ENCODE peak calls at places on chromosomes 6 and 20, in six cellular contexts. O is AG08396, T is SW 1271, N is NCI-H1417 treated with DMSO at 0.1 percent for 48 hours, Z is PC-9, W is RWPE1. A is an unnamed sample.

GRCh38 chr6:152669894-152670293 is 27.8 kb upstream of the MYCT1 start:
- DNase-seq in O (peak; percentile 10), N (no peak), Z (no peak), T (no peak), W (peak; percentile 23), A (no peak)

GRCh38 chr20:62011403-62011791 is 54.3 kb downstream of the TAF4 start:
- DNase-seq in O (no peak), Z (no peak), N (no peak), W (peak; percentile 28), T (no peak), A (peak; percentile 8)

GRCh38 chr6:168130683-168131371 is 51.8 kb upstream of the FRMD1 start:
- DNase-seq in Z (no peak), W (no peak), N (no peak), O (no peak), T (no peak), A (no peak)

GRCh38 chr20:40632346-40632976 is 56.6 kb downstream of the MAFB start:
- DNase-seq in N (no peak), Z (no peak), O (no peak), T (no peak), W (no peak), A (no peak)

GRCh38 chr20:53894707-53895384 is 175.5 kb downstream of the BCAS1 start:
- DNase-seq in Z (no peak), W (no peak), T (no peak), N (no peak), O (no peak), A (no peak)

GRCh38 chr6:27312146-27312949 is at the start of gene POM121L2:
- DNase-seq in N (peak; percentile 24), O (peak; percentile 48), W (peak; percentile 77), Z (peak; percentile 87), T (no peak), A (peak; percentile 84)

GRCh38 chr6:43391448-43392031 is 22.1 kb upstream of the ZNF318 start:
- DNase-seq in W (no peak), T (no peak), O (no peak), Z (no peak), N (no peak), A (no peak)

GRCh38 chr6:99241905-99242534 is 107.5 kb downstream of the FAXC start:
- DNase-seq in W (peak; percentile 20), N (no peak), T (no peak), Z (peak; percentile 17), O (no peak), A (peak; percentile 45)

GRCh38 chr6:132995432-132995831 is 181.1 kb downstream of the RPS12 start:
- DNase-seq in N (no peak), T (no peak), O (peak; percentile 5), W (no peak), Z (no peak), A (no peak)

GRCh38 chr6:156989159-156989806 is 212.1 kb downstream of the ARID1B start:
- DNase-seq in O (no peak), W (no peak), T (no peak), Z (no peak), N (no peak), A (no peak)

GRCh38 chr20:49586967-49587587 is 19.1 kb upstream of the PTGIS start:
- DNase-seq in O (no peak), Z (no peak), N (no peak), T (no peak), W (no peak), A (no peak)

GRCh38 chr6:164195605-164196004 is 781.1 kb downstream of the QKI start:
- DNase-seq in Z (no peak), O (no peak), W (no peak), N (no peak), T (no peak), A (no peak)

GRCh38 chr6:43070028-43070632 is 6.0 kb upstream of the PTK7 start:
- DNase-seq in Z (peak; percentile 23), T (no peak), N (no peak), W (peak; percentile 63), O (peak; percentile 80), A (peak; percentile 70)

GRCh38 chr6:34381086-34381485 is 11.4 kb downstream of the NUDT3 start:
- DNase-seq in O (no peak), T (no peak), Z (no peak), W (no peak), N (no peak), A (no peak)

GRCh38 chr20:36493801-36494114 is 47.6 kb upstream of the MYL9 start:
- DNase-seq in Z (no peak), N (no peak), O (peak; percentile 86), W (no peak), T (no peak), A (no peak)

GRCh38 chr20:36575066-36575743 is 1.8 kb downstream of the TGIF2 start:
- DNase-seq in N (no peak), W (peak; percentile 66), Z (peak; percentile 73), O (peak; percentile 66), T (no peak), A (no peak)

GRCh38 chr20:53138454-53139291 is 166.5 kb downstream of the TSHZ2 start:
- DNase-seq in O (no peak), N (no peak), W (no peak), T (no peak), Z (no peak), A (no peak)

GRCh38 chr6:16135078-16135477 is 6.2 kb downstream of the MYLIP start:
- DNase-seq in O (no peak), T (no peak), Z (no peak), W (no peak), N (no peak), A (no peak)

GRCh38 chr20:59064214-59064722 is 21.7 kb upstream of the PRELID3B start:
- DNase-seq in Z (no peak), O (no peak), W (no peak), N (peak; percentile 87), T (no peak), A (no peak)

GRCh38 chr6:46510656-46511055 is 19.4 kb upstream of the RCAN2 start:
- DNase-seq in Z (no peak), O (peak; percentile 36), W (no peak), N (no peak), T (no peak), A (no peak)

GRCh38 chr6:135503703-135504475 is 6.3 kb upstream of the AHI1 start:
- DNase-seq in O (no peak), W (no peak), T (no peak), Z (no peak), N (no peak), A (no peak)

GRCh38 chr6:49849121-49849907 is 17.0 kb downstream of the CRISP1 start:
- DNase-seq in T (no peak), O (peak; percentile 27), Z (peak; percentile 5), N (no peak), W (peak; percentile 38), A (peak; percentile 57)

GRCh38 chr6:26159417-26160273 is 72.4 kb downstream of the HFE start:
- DNase-seq in O (no peak), N (no peak), W (no peak), T (no peak), Z (no peak), A (no peak)

GRCh38 chr20:45545754-45546453 is 1.3 kb downstream of the EPPIN start:
- DNase-seq in W (peak; percentile 77), N (no peak), O (peak; percentile 14), T (no peak), Z (no peak), A (peak; percentile 47)

GRCh38 chr20:8996817-8997512 is 71.9 kb upstream of the PLCB4 start:
- DNase-seq in O (no peak), Z (no peak), W (no peak), T (no peak), N (no peak), A (no peak)

GRCh38 chr6:69018911-69019310 is 383.8 kb downstream of the ADGRB3 start:
- DNase-seq in W (no peak), T (no peak), O (no peak), Z (no peak), N (no peak), A (no peak)

GRCh38 chr6:128655978-128656498 is 135.6 kb upstream of the PTPRK start:
- DNase-seq in N (no peak), O (peak; percentile 73), T (peak; percentile 62), W (peak; percentile 88), Z (peak; percentile 56), A (peak; percentile 84)

GRCh38 chr6:69792292-69792691 is 4.5 kb downstream of the LMBRD1 start:
- DNase-seq in Z (no peak), T (no peak), O (no peak), W (no peak), N (no peak), A (no peak)

GRCh38 chr6:35568967-35569606 is 56.4 kb upstream of the TULP1 start:
- DNase-seq in O (peak; percentile 9), Z (no peak), W (no peak), T (no peak), N (no peak), A (no peak)

GRCh38 chr6:128487055-128487454 is 33.3 kb downstream of the PTPRK start:
- DNase-seq in N (no peak), T (no peak), Z (no peak), O (no peak), W (no peak), A (no peak)

GRCh38 chr6:105588116-105588710 is 185.3 kb upstream of the PREP start:
- DNase-seq in T (no peak), Z (no peak), N (no peak), O (no peak), W (no peak), A (no peak)

GRCh38 chr20:23551786-23552185 is 16.5 kb downstream of the CST9L start:
- DNase-seq in N (no peak), T (no peak), O (no peak), Z (no peak), W (no peak), A (no peak)

GRCh38 chr20:32780749-32781402 is 18.7 kb downstream of the DNMT3B start:
- DNase-seq in T (no peak), W (no peak), N (peak; percentile 7), O (no peak), Z (no peak), A (no peak)

GRCh38 chr6:63058601-63059000 is 152.7 kb upstream of the FKBP1C start:
- DNase-seq in N (no peak), T (no peak), O (no peak), Z (no peak), W (no peak), A (no peak)

GRCh38 chr6:98832282-98833100 is 1.9 kb upstream of the POU3F2 start:
- DNase-seq in O (peak; percentile 91), Z (no peak), W (peak; percentile 58), N (no peak), T (no peak), A (no peak)

GRCh38 chr6:111663232-111663631 is 57.6 kb upstream of the TRAF3IP2 start:
- DNase-seq in W (no peak), O (no peak), N (no peak), Z (no peak), T (no peak), A (no peak)

GRCh38 chr6:106255306-106255705 is 70.3 kb downstream of the ATG5 start:
- DNase-seq in W (no peak), Z (no peak), N (no peak), T (no peak), O (no peak), A (no peak)

GRCh38 chr6:108944058-108944457 is 95.8 kb downstream of the ARMC2 start:
- DNase-seq in T (no peak), O (no peak), N (no peak), Z (no peak), W (no peak), A (no peak)

GRCh38 chr6:104656235-104656634 is 203.5 kb downstream of the HACE1 start:
- DNase-seq in W (no peak), N (no peak), O (no peak), T (no peak), Z (no peak), A (no peak)